ENCODE peak calls at places on chromosomes 6 and 20, in ten cellular contexts. K is astrocyte of the spinal cord, F is IMR-90, J is ascending aorta, W is fibroblast of pulmonary artery, T is choroid plexus epithelial cell, Y is endothelial cell of umbilical vein, A is transverse colon, N is A549, Q is AG10803. C is an unnamed sample.

GRCh38 chr6:100433726-100434435 is 30.8 kb downstream of the SIM1 start:
- DNase-seq in Q (no peak), N (no peak), Y (no peak), K (no peak), T (no peak), F (no peak), A (no peak), J (no peak), W (no peak), C (no peak)

GRCh38 chr6:15871211-15871770 is 208.5 kb upstream of the DTNBP1 start:
- DNase-seq in K (no peak), N (no peak), J (no peak), A (no peak), F (no peak), T (no peak), Y (no peak), Q (no peak), W (no peak), C (no peak)

GRCh38 chr6:80932364-80932763 is 820.1 kb downstream of the TENT5A start:
- DNase-seq in Q (peak), Y (no peak), N (no peak), K (peak), J (no peak), F (peak), W (peak), A (no peak), T (peak), C (peak)

GRCh38 chr6:53691667-53692133 is 26.1 kb upstream of the KLHL31 start:
- DNase-seq in T (no peak), N (no peak), W (peak), Y (no peak), J (no peak), K (no peak), A (no peak), F (no peak), Q (peak), C (no peak)

GRCh38 chr20:9374480-9374879 is 139.9 kb upstream of the LAMP5 start:
- DNase-seq in K (peak), Y (no peak), J (no peak), N (no peak), F (peak), T (no peak), A (no peak), Q (no peak), W (peak), C (no peak)

GRCh38 chr6:90574610-90575009 is 12.3 kb downstream of the MAP3K7 start:
- DNase-seq in F (peak), Y (peak), A (no peak), W (peak), T (peak), N (no peak), K (peak), Q (peak), J (no peak), C (peak)

GRCh38 chr6:41488392-41489129 is 57.6 kb upstream of the FOXP4 start:
- DNase-seq in W (peak), Q (peak), J (no peak), A (peak), T (peak), F (peak), N (no peak), K (peak), Y (peak), C (peak)

GRCh38 chr6:40556881-40557280 is 30.3 kb downstream of the LRFN2 start:
- DNase-seq in N (no peak), A (no peak), T (no peak), K (no peak), Y (no peak), Q (no peak), J (no peak), F (no peak), W (no peak), C (no peak)

GRCh38 chr20:48788486-48789072 is 39.2 kb downstream of the PREX1 start:
- DNase-seq in T (no peak), J (no peak), W (no peak), F (no peak), N (no peak), Y (no peak), Q (no peak), K (no peak), A (peak), C (no peak)

GRCh38 chr20:57501461-57502330 is 23.2 kb downstream of the CTCFL start:
- DNase-seq in Y (no peak), F (no peak), W (no peak), K (peak), A (no peak), N (no peak), Q (peak), T (peak), J (no peak), C (peak)

GRCh38 chr6:157097255-157097936 is 225.9 kb downstream of the TMEM242 start:
- DNase-seq in A (no peak), Q (no peak), J (no peak), K (no peak), T (no peak), F (no peak), W (no peak), N (no peak), Y (no peak), C (no peak)

GRCh38 chr6:151576658-151577057 is 82.8 kb downstream of the CCDC170 start:
- DNase-seq in T (no peak), J (no peak), A (no peak), W (no peak), K (peak), Q (no peak), Y (no peak), N (no peak), F (no peak), C (no peak)

GRCh38 chr6:144095134-144096002 is at the start of gene SF3B5:
- DNase-seq in Y (peak), F (peak), J (peak), W (peak), N (peak), K (peak), A (peak), Q (peak), T (peak), C (peak)

GRCh38 chr20:48416002-48416401 is 411.8 kb downstream of the PREX1 start:
- DNase-seq in N (no peak), J (no peak), T (no peak), K (no peak), Q (no peak), A (no peak), Y (no peak), F (no peak), W (no peak), C (no peak)

GRCh38 chr6:55445648-55446204 is 118.5 kb downstream of the GFRAL start:
- DNase-seq in A (no peak), W (peak), Y (peak), Q (peak), F (peak), K (peak), N (no peak), J (no peak), T (peak), C (peak)

GRCh38 chr20:62898093-62898964 is 28.0 kb downstream of the DIDO1 start:
- DNase-seq in T (no peak), Q (no peak), W (no peak), A (no peak), N (no peak), F (no peak), Y (no peak), K (no peak), J (no peak), C (no peak)

GRCh38 chr6:164379786-164380185 is 929.6 kb downstream of the C6orf118 start:
- DNase-seq in T (no peak), W (no peak), F (no peak), K (peak), N (no peak), Q (no peak), A (no peak), J (no peak), Y (peak), C (no peak)

GRCh38 chr6:46042355-46042999 is 26.8 kb upstream of the CLIC5 start:
- DNase-seq in F (peak), Q (peak), J (no peak), W (peak), Y (peak), K (peak), N (peak), T (peak), A (peak), C (peak)

GRCh38 chr6:48570656-48571055 is 459.7 kb upstream of the PTCHD4 start:
- DNase-seq in F (no peak), J (no peak), K (no peak), Q (no peak), W (no peak), T (no peak), A (no peak), N (no peak), Y (no peak), C (no peak)

GRCh38 chr20:14518648-14519047 is 181.2 kb upstream of the FLRT3 start:
- DNase-seq in N (no peak), A (no peak), W (no peak), Q (no peak), K (no peak), Y (no peak), F (no peak), J (no peak), T (no peak), C (no peak)

GRCh38 chr20:45768479-45768878 is 23.2 kb downstream of the WFDC3 start:
- DNase-seq in J (no peak), T (no peak), W (no peak), F (no peak), Y (no peak), N (no peak), Q (no peak), K (no peak), A (no peak), C (no peak)

GRCh38 chr6:78525961-78526360 is 341.4 kb upstream of the IRAK1BP1 start:
- DNase-seq in F (no peak), W (no peak), T (no peak), K (no peak), Y (no peak), J (no peak), N (no peak), Q (no peak), A (no peak), C (no peak)

GRCh38 chr20:36491901-36492617 is 49.3 kb upstream of the MYL9 start:
- DNase-seq in F (no peak), N (no peak), T (peak), J (no peak), A (peak), K (peak), Q (no peak), W (peak), Y (peak), C (peak)

GRCh38 chr6:145816392-145816791 is 1.8 kb upstream of the FBXO30 start:
- DNase-seq in F (no peak), N (no peak), W (no peak), J (no peak), Q (no peak), A (no peak), T (no peak), K (no peak), Y (no peak), C (no peak)

GRCh38 chr20:61253640-61254511 is 1.8 kb downstream of the CDH4 start:
- DNase-seq in T (peak), A (no peak), Y (no peak), J (no peak), Q (no peak), N (peak), K (peak), W (no peak), F (peak), C (peak)

GRCh38 chr20:11267131-11267761 is 593.4 kb upstream of the JAG1 start:
- DNase-seq in Y (peak), A (no peak), J (no peak), K (peak), W (peak), Q (peak), F (peak), T (peak), N (peak), C (peak)

GRCh38 chr6:32086661-32087573 is 22.2 kb downstream of the TNXB start:
- DNase-seq in K (peak), Y (no peak), F (peak), J (no peak), T (peak), A (no peak), N (no peak), W (peak), Q (peak), C (peak)

GRCh38 chr6:149963462-149964242 is at the start of gene ULBP1:
- DNase-seq in J (peak), F (peak), T (peak), K (peak), W (peak), Y (peak), N (peak), Q (peak), A (peak), C (peak)
- TF ChIP-seq CTCF in J (no peak), F (no peak), T (peak), K (peak), W (peak), Y (no peak), N (no peak), Q (peak), A (no peak), C (no peak)

GRCh38 chr6:166166314-166167257 is 1.1 kb downstream of the TBXT start:
- DNase-seq in N (no peak), T (no peak), K (no peak), Q (no peak), J (no peak), A (no peak), W (no peak), F (no peak), Y (no peak), C (no peak)

GRCh38 chr6:166169549-166170421 is 2.1 kb upstream of the TBXT start:
- DNase-seq in Y (no peak), J (no peak), A (no peak), N (no peak), F (no peak), K (no peak), Q (no peak), W (no peak), T (no peak), C (no peak)

GRCh38 chr6:166167801-166168615 is at the start of gene TBXT:
- DNase-seq in A (no peak), Q (no peak), K (no peak), J (no peak), T (no peak), F (no peak), W (no peak), N (peak), Y (no peak), C (no peak)

GRCh38 chr6:166167258-166167731 is 356 bp downstream of the TBXT start:
- DNase-seq in J (no peak), K (no peak), W (no peak), T (no peak), Q (no peak), Y (no peak), N (no peak), F (no peak), A (no peak), C (no peak)

DNA sequence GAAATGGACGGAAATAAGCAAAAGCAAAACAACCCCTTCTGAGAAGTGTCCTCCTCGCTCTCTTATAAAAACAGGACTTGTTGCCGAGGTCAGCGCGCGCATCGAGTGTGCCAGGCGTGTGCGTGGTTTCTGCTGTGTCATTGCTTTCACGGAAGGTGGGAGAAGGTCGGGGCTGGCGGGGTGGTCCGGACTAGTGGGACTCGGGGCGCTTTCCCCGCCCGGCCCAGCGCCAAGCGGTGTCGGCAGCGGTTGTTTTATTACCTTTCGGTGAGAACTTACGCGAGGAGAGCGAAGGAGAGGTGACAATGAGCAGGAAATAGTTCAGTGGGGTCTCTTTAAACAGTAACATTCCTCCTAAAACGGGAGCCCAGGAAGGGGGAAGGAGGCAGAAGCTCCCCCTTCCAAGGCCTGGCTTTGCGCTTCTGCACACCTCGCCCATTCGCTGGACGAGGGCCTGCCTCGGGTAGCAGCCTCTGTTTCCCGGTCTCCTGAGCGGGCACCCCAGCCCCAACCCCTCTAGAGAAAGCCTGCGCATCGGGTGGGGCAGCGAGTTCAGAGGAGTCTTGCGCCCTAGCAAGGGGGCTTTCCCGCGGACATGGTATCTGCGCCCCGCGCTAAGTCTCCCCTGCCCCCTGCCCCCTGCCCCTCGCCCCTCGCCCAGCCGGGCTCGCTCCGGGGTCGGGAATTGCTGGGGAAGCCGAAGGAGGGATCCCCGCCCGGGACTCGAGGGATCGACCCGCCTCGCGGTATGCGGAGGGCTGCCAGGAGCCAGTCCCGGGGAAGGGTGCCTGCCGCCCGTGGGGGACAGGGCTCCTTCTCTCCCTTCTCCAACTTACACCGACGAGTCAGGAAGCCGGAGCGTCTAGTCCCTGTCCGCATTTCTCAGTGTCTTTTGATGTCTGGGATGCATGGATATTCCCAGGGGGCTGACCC is 1.2 kb upstream of the TBXT start:
- DNase-seq in T (peak), A (no peak), Q (no peak), K (no peak), N (no peak), F (no peak), J (no peak), Y (no peak), W (no peak), C (peak)
- H3K4me3 ChIP-seq in T (no peak), A (peak), Q (no peak), K (no peak), N (peak), F (no peak), J (peak), Y (no peak), W (no peak), C (no peak)

GRCh38 chr6:125952764-125953501 is 3.6 kb upstream of the HINT3 start:
- DNase-seq in K (no peak), A (peak), T (peak), W (peak), Y (peak), N (no peak), J (no peak), F (peak), Q (peak), C (peak)
- TF ChIP-seq CTCF in K (peak), A (peak), T (peak), W (peak), Y (peak), N (peak), J (no peak), F (peak), Q (peak), C (peak)

DNA sequence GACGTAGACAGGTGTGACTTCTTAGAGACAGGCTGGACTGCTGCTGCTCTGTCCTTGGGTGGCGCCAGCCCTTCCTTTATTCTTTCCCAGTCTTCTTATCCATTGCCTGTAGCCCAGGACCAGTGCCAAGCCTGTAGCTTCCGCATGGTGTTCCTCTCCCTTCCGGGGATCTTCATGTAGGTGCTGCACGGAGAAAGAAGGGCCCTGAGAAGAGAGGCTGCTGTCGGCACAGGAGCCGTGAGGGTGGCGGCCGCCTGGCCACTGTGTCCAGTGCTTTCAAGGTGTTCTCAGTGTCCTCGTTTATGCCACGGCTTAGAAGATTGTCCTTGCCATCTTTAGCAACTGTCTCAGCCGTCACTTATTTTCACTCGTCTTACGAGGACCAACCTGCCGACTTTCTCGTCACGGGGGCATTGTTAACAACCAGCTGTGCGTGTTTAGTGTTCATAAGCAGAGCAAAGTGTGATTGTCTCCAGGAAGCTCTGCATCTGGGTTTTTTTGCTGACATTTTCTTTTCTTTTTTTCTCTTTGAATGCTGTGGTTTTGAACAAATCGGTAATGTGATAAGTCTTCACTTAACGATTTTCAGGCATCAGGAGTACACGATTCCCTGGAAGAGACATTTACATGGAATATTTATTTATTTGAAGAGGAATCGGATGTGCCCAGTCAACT is 61.2 kb downstream of the PPP1R14C start:
- DNase-seq in J (no peak), W (no peak), T (no peak), Q (no peak), Y (no peak), N (no peak), K (no peak), A (no peak), F (no peak), C (no peak)
- H3K4me3 ChIP-seq in J (no peak), W (no peak), T (no peak), Q (no peak), Y (no peak), N (no peak), K (no peak), A (no peak), F (no peak), C (no peak)

DNA sequence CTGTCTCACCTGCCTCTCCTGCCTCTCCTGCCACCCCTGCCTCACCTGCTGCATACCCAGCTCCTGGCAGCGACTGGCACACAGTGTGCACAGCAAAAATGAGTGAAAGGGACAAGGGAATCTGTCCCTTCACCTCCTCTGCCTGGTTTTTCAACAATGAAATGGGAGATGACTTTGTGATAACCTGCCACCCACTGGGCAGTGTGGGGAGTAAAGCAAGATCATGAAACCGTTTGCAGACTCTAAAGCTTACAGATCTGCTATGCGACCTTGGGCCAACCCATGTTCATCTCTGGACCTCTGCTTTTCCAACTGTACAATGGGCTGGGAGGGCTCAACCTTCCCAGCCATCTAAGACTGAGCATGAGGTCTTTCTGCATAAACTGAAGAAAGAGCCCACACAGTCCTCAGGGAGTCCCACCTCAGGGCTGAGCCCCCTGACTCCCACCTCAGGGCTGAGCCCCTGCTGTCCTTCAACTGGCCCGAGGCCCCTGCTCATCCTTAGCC is 81.1 kb downstream of the RIPOR3 start:
- DNase-seq in F (no peak), Q (no peak), N (no peak), Y (no peak), K (no peak), J (no peak), T (no peak), A (no peak), W (no peak), C (no peak)
- TF ChIP-seq CTCF in F (no peak), Q (peak), N (no peak), Y (no peak), K (no peak), J (no peak), T (peak), A (no peak), W (no peak), C (peak)

C was measured in cardiac fibroblast.